ENCODE peak calls at places on chromosome 18, in seven cellular contexts. One of them, this sample, is unnamed.

GRCh38 chr18:77702686-77703085 is 453.0 kb downstream of the GALR1 start:
- DNase-seq in H1: no peak
- DNase-seq in GM23248: no peak
- DNase-seq in neural progenitor cell: peak; percentile 60
- DNase-seq in K562: no peak
- DNase-seq in OCI-LY7: peak; percentile 4
- DNase-seq in fibroblast of lung: peak; percentile 5
- DNase-seq in this sample: no peak

GRCh38 chr18:65527879-65528633 is 222.8 kb upstream of the CDH7 start:
- DNase-seq in H1: no peak
- DNase-seq in GM23248: no peak
- DNase-seq in neural progenitor cell: no peak
- DNase-seq in K562: no peak
- DNase-seq in OCI-LY7: no peak
- DNase-seq in fibroblast of lung: no peak
- DNase-seq in this sample: no peak

GRCh38 chr18:63161032-63161727 is 158.4 kb downstream of the BCL2 start:
- DNase-seq in H1: no peak
- DNase-seq in GM23248: no peak
- DNase-seq in neural progenitor cell: no peak
- DNase-seq in K562: no peak
- DNase-seq in OCI-LY7: peak; percentile 42
- DNase-seq in fibroblast of lung: no peak
- DNase-seq in this sample: no peak

GRCh38 chr18:51537487-51537886 is 340.0 kb upstream of the MEX3C start:
- DNase-seq in H1: no peak
- DNase-seq in GM23248: peak; percentile 0
- DNase-seq in neural progenitor cell: peak; percentile 68
- DNase-seq in K562: no peak
- DNase-seq in OCI-LY7: peak; percentile 45
- DNase-seq in fibroblast of lung: no peak
- DNase-seq in this sample: peak; percentile 24

GRCh38 chr18:58194028-58194427 is 150.0 kb downstream of the NEDD4L start:
- DNase-seq in H1: no peak
- DNase-seq in GM23248: no peak
- DNase-seq in neural progenitor cell: peak; percentile 63
- DNase-seq in K562: peak; percentile 14
- DNase-seq in OCI-LY7: no peak
- DNase-seq in fibroblast of lung: no peak
- DNase-seq in this sample: no peak

GRCh38 chr18:30971338-30971956 is 71.1 kb downstream of the DSC3 start:
- DNase-seq in H1: no peak
- DNase-seq in GM23248: peak; percentile 51
- DNase-seq in neural progenitor cell: peak; percentile 54
- DNase-seq in K562: peak; percentile 17
- DNase-seq in OCI-LY7: peak; percentile 27
- DNase-seq in fibroblast of lung: peak; percentile 39
- DNase-seq in this sample: peak; percentile 39

GRCh38 chr18:52222211-52222610 is 117.8 kb upstream of the DCC start:
- DNase-seq in H1: no peak
- DNase-seq in GM23248: no peak
- DNase-seq in neural progenitor cell: peak; percentile 27
- DNase-seq in K562: no peak
- DNase-seq in OCI-LY7: no peak
- DNase-seq in fibroblast of lung: no peak
- DNase-seq in this sample: no peak

GRCh38 chr18:58867281-58867961 is 2.7 kb downstream of the ZNF532 start:
- DNase-seq in H1: peak; percentile 73
- DNase-seq in GM23248: peak; percentile 45
- DNase-seq in neural progenitor cell: peak; percentile 39
- DNase-seq in K562: no peak
- DNase-seq in OCI-LY7: no peak
- DNase-seq in fibroblast of lung: no peak
- DNase-seq in this sample: no peak

GRCh38 chr18:76219023-76219422 is 276.0 kb downstream of the ZNF516 start:
- DNase-seq in H1: no peak
- DNase-seq in GM23248: no peak
- DNase-seq in neural progenitor cell: no peak
- DNase-seq in K562: no peak
- DNase-seq in OCI-LY7: no peak
- DNase-seq in fibroblast of lung: no peak
- DNase-seq in this sample: no peak

GRCh38 chr18:80253871-80254492 is 6.7 kb upstream of the PARD6G start:
- DNase-seq in H1: peak; percentile 72
- DNase-seq in GM23248: peak; percentile 56
- DNase-seq in neural progenitor cell: no peak
- DNase-seq in K562: peak; percentile 42
- DNase-seq in OCI-LY7: peak; percentile 4
- DNase-seq in fibroblast of lung: no peak
- DNase-seq in this sample: no peak

GRCh38 chr18:74499633-74500032 is 3.5 kb downstream of the CNDP2 start:
- DNase-seq in H1: no peak
- DNase-seq in GM23248: peak; percentile 53
- DNase-seq in neural progenitor cell: no peak
- DNase-seq in K562: peak; percentile 49
- DNase-seq in OCI-LY7: peak; percentile 61
- DNase-seq in fibroblast of lung: peak; percentile 58
- DNase-seq in this sample: peak; percentile 47

GRCh38 chr18:48920408-48921038 is 30.2 kb downstream of the SMAD7 start:
- DNase-seq in H1: no peak
- DNase-seq in GM23248: peak; percentile 4
- DNase-seq in neural progenitor cell: peak; percentile 12
- DNase-seq in K562: no peak
- DNase-seq in OCI-LY7: no peak
- DNase-seq in fibroblast of lung: no peak
- DNase-seq in this sample: no peak

GRCh38 chr18:58887613-58887963 is 22.9 kb downstream of the ZNF532 start:
- DNase-seq in H1: no peak
- DNase-seq in GM23248: no peak
- DNase-seq in neural progenitor cell: no peak
- DNase-seq in K562: no peak
- DNase-seq in OCI-LY7: peak; percentile 57
- DNase-seq in fibroblast of lung: no peak
- DNase-seq in this sample: peak; percentile 84

GRCh38 chr18:22345733-22346132 is 72.0 kb downstream of the CTAGE1 start:
- DNase-seq in H1: no peak
- DNase-seq in GM23248: peak; percentile 38
- DNase-seq in neural progenitor cell: no peak
- DNase-seq in K562: no peak
- DNase-seq in OCI-LY7: no peak
- DNase-seq in fibroblast of lung: no peak
- DNase-seq in this sample: peak; percentile 70

GRCh38 chr18:78873916-78874505 is 105.6 kb upstream of the SALL3 start:
- DNase-seq in H1: no peak
- DNase-seq in GM23248: peak; percentile 41
- DNase-seq in neural progenitor cell: no peak
- DNase-seq in K562: no peak
- DNase-seq in OCI-LY7: no peak
- DNase-seq in fibroblast of lung: no peak
- DNase-seq in this sample: no peak

GRCh38 chr18:69161383-69162028 is 239.2 kb upstream of the DOK6 start:
- DNase-seq in H1: no peak
- DNase-seq in GM23248: peak; percentile 61
- DNase-seq in neural progenitor cell: peak; percentile 31
- DNase-seq in K562: no peak
- DNase-seq in OCI-LY7: no peak
- DNase-seq in fibroblast of lung: peak; percentile 19
- DNase-seq in this sample: peak; percentile 46

GRCh38 chr18:43950062-43950461 is 672.8 kb upstream of the SYT4 start:
- DNase-seq in H1: no peak
- DNase-seq in GM23248: no peak
- DNase-seq in neural progenitor cell: no peak
- DNase-seq in K562: no peak
- DNase-seq in OCI-LY7: no peak
- DNase-seq in fibroblast of lung: no peak
- DNase-seq in this sample: no peak

GRCh38 chr18:3186678-3187658 is 32.8 kb downstream of the MYOM1 start:
- DNase-seq in H1: no peak
- DNase-seq in GM23248: no peak
- DNase-seq in neural progenitor cell: no peak
- DNase-seq in K562: peak; percentile 36
- DNase-seq in OCI-LY7: peak; percentile 54
- DNase-seq in fibroblast of lung: peak; percentile 27
- DNase-seq in this sample: no peak

GRCh38 chr18:35430721-35431441 is 53.7 kb upstream of the ZNF396 start:
- DNase-seq in H1: no peak
- DNase-seq in GM23248: no peak
- DNase-seq in neural progenitor cell: no peak
- DNase-seq in K562: no peak
- DNase-seq in OCI-LY7: no peak
- DNase-seq in fibroblast of lung: no peak
- DNase-seq in this sample: peak; percentile 55
- H2AFZ ChIP-seq in H1: no peak overlapping the region
- H2AFZ ChIP-seq in GM23248: no peak overlapping the region
- H2AFZ ChIP-seq in neural progenitor cell: no peak overlapping the region
- H2AFZ ChIP-seq in K562: no peak overlapping the region
- H2AFZ ChIP-seq in OCI-LY7: no peak overlapping the region
- H2AFZ ChIP-seq in fibroblast of lung: no peak overlapping the region
- H2AFZ ChIP-seq in this sample: no peak overlapping the region

GRCh38 chr18:9577361-9577760 is 37.0 kb downstream of the PPP4R1 start:
- DNase-seq in H1: no peak
- DNase-seq in GM23248: no peak
- DNase-seq in neural progenitor cell: no peak
- DNase-seq in K562: no peak
- DNase-seq in OCI-LY7: no peak
- DNase-seq in fibroblast of lung: no peak
- DNase-seq in this sample: no peak
- H3K9me3 ChIP-seq in H1: no peaks in the 10 kb centered on the region
- H3K9me3 ChIP-seq in GM23248: no peaks in the 10 kb centered on the region
- H3K9me3 ChIP-seq in neural progenitor cell: no peaks in the 10 kb centered on the region
- H3K9me3 ChIP-seq in K562: no peaks in the 10 kb centered on the region
- H3K9me3 ChIP-seq in OCI-LY7: no peaks in the 10 kb centered on the region
- H3K9me3 ChIP-seq in fibroblast of lung: no peaks in the 10 kb centered on the region
- H3K9me3 ChIP-seq in this sample: no peaks in the 10 kb centered on the region

GRCh38 chr18:54946149-54946581 is 13.1 kb downstream of the CCDC68 start:
- DNase-seq in H1: no peak
- DNase-seq in GM23248: peak; percentile 5
- DNase-seq in neural progenitor cell: no peak
- DNase-seq in K562: peak; percentile 14
- DNase-seq in OCI-LY7: no peak
- DNase-seq in fibroblast of lung: peak; percentile 56
- DNase-seq in this sample: peak; percentile 56
- H2AFZ ChIP-seq in H1: no peak overlapping the region
- H2AFZ ChIP-seq in GM23248: peak overlapping the region; percentile 75
- H2AFZ ChIP-seq in neural progenitor cell: no peak overlapping the region
- H2AFZ ChIP-seq in K562: peak overlapping the region; percentile 87
- H2AFZ ChIP-seq in OCI-LY7: peak overlapping the region; percentile 50
- H2AFZ ChIP-seq in fibroblast of lung: peak overlapping the region; percentile 43
- H2AFZ ChIP-seq in this sample: no peak overlapping the region

GRCh38 chr18:35306588-35307250 is 16.7 kb upstream of the ZSCAN30 start:
- DNase-seq in H1: no peak
- DNase-seq in GM23248: no peak
- DNase-seq in neural progenitor cell: no peak
- DNase-seq in K562: no peak
- DNase-seq in OCI-LY7: no peak
- DNase-seq in fibroblast of lung: peak; percentile 13
- DNase-seq in this sample: peak; percentile 6
- H3K9me3 ChIP-seq in H1: peaks cover 45% of the 10 kb centered on the region
- H3K9me3 ChIP-seq in GM23248: peaks cover 24% of the 10 kb centered on the region
- H3K9me3 ChIP-seq in neural progenitor cell: peaks cover 55% of the 10 kb centered on the region
- H3K9me3 ChIP-seq in K562: peaks cover 36% of the 10 kb centered on the region
- H3K9me3 ChIP-seq in OCI-LY7: peaks cover 6% of the 10 kb centered on the region
- H3K9me3 ChIP-seq in fibroblast of lung: peaks cover 7% of the 10 kb centered on the region
- H3K9me3 ChIP-seq in this sample: peaks cover 99% of the 10 kb centered on the region

This sample was measured in mesenchymal stem cell.